ENCODE peak calls at places on chromosomes 6 and 20, in ten cellular contexts. R, M, V, I, E, U, D, H, Z and K are unnamed samples.

GRCh38 chr6:11740875-11741274 is 37.7 kb downstream of the ADTRP start:
- DNase-seq in D (no peak), E (no peak), R (no peak), Z (no peak), H (no peak), I (no peak), U (no peak), M (no peak), V (no peak), K (no peak)

GRCh38 chr20:24160563-24161355 is 172.2 kb upstream of the GGTLC1 start:
- DNase-seq in E (peak; percentile 44), U (no peak), Z (peak; percentile 27), H (peak; percentile 76), R (no peak), D (peak; percentile 16), I (peak; percentile 20), M (peak; percentile 74), V (peak; percentile 28), K (peak; percentile 88)

GRCh38 chr6:128518531-128519131 is 1.8 kb downstream of the PTPRK start:
- DNase-seq in U (no peak), M (no peak), I (no peak), R (no peak), V (no peak), E (no peak), Z (no peak), H (no peak), D (no peak), K (peak; percentile 37)

GRCh38 chr20:2101057-2101934 is at the start of gene STK35:
- DNase-seq in V (peak; percentile 83), U (no peak), D (no peak), M (peak; percentile 86), I (peak; percentile 81), R (no peak), Z (no peak), H (no peak), E (no peak), K (no peak)

GRCh38 chr6:79048611-79049010 is 29.4 kb downstream of the PHIP start:
- DNase-seq in R (no peak), Z (no peak), V (no peak), U (no peak), I (no peak), H (peak; percentile 29), E (no peak), D (no peak), M (peak; percentile 14), K (peak; percentile 36)

GRCh38 chr6:111711989-111712388 is 106.3 kb upstream of the TRAF3IP2 start:
- DNase-seq in Z (no peak), H (no peak), U (no peak), R (no peak), V (no peak), M (no peak), I (no peak), D (no peak), E (no peak), K (no peak)

GRCh38 chr6:119620846-119621570 is 271.4 kb upstream of the MAN1A1 start:
- DNase-seq in H (peak; percentile 97), E (no peak), M (peak; percentile 22), R (no peak), Z (no peak), V (no peak), U (no peak), D (peak; percentile 55), I (no peak), K (peak; percentile 85)

GRCh38 chr20:17849901-17850673 is 118.5 kb downstream of the SNX5 start:
- DNase-seq in V (peak; percentile 81), H (peak; percentile 100), D (peak; percentile 99), E (peak; percentile 88), R (peak; percentile 97), M (peak; percentile 68), Z (no peak), U (no peak), I (no peak), K (peak; percentile 78)

GRCh38 chr20:34579191-34579661 is 20.7 kb downstream of the MAP1LC3A start:
- DNase-seq in M (peak; percentile 83), V (peak; percentile 47), I (no peak), Z (no peak), D (no peak), R (peak; percentile 80), U (no peak), H (peak; percentile 78), E (peak; percentile 64), K (peak; percentile 91)

GRCh38 chr6:147903321-147903720 is 394.8 kb downstream of the SAMD5 start:
- DNase-seq in E (no peak), R (no peak), H (no peak), V (no peak), D (no peak), Z (no peak), M (no peak), U (no peak), I (no peak), K (no peak)

GRCh38 chr20:26276811-26277210 is 580.2 kb upstream of the ZNF337 start:
- DNase-seq in D (peak; percentile 1), E (no peak), H (peak; percentile 30), Z (no peak), R (no peak), I (no peak), U (no peak), M (peak; percentile 2), V (no peak), K (peak; percentile 33)

GRCh38 chr6:31007694-31008093 is 2.6 kb upstream of the MUC22 start:
- DNase-seq in Z (no peak), U (no peak), R (no peak), E (no peak), H (peak; percentile 98), I (no peak), M (peak; percentile 77), D (peak; percentile 60), V (no peak), K (peak; percentile 85)

GRCh38 chr6:9527679-9528286 is 887.1 kb downstream of the TFAP2A start:
- DNase-seq in I (no peak), H (no peak), U (no peak), V (no peak), E (no peak), R (no peak), Z (no peak), M (peak; percentile 8), D (no peak), K (peak; percentile 15)

GRCh38 chr20:39112196-39112743 is 150.1 kb downstream of the DHX35 start:
- DNase-seq in Z (peak; percentile 66), R (no peak), I (peak; percentile 35), D (no peak), U (no peak), E (peak; percentile 49), M (peak; percentile 82), H (peak; percentile 36), V (peak; percentile 30), K (peak; percentile 58)

GRCh38 chr6:3356056-3356823 is 97.5 kb downstream of the PSMG4 start:
- DNase-seq in R (peak; percentile 88), M (peak; percentile 62), Z (peak; percentile 78), U (peak; percentile 92), V (peak; percentile 73), E (peak; percentile 70), H (peak; percentile 66), D (no peak), I (peak; percentile 70), K (no peak)

GRCh38 chr6:119224095-119224701 is 125.4 kb downstream of the MAN1A1 start:
- DNase-seq in U (no peak), Z (no peak), M (no peak), V (no peak), I (no peak), R (no peak), D (no peak), E (no peak), H (no peak), K (no peak)

GRCh38 chr6:131183427-131184095 is 48.3 kb downstream of the AKAP7 start:
- DNase-seq in V (no peak), H (no peak), E (no peak), M (no peak), I (no peak), Z (no peak), U (no peak), R (no peak), D (no peak), K (no peak)

GRCh38 chr6:37700266-37700973 is 2.7 kb upstream of the MDGA1 start:
- DNase-seq in V (no peak), Z (no peak), U (no peak), H (no peak), M (no peak), E (no peak), D (no peak), I (no peak), R (no peak), K (no peak)

GRCh38 chr20:60648556-60648955 is 603.5 kb upstream of the CDH4 start:
- DNase-seq in D (no peak), M (no peak), V (no peak), H (no peak), Z (no peak), U (no peak), E (no peak), I (no peak), R (no peak), K (no peak)
- H3K27me3 ChIP-seq in D (no peaks in the 10 kb centered on the region), M (no peaks in the 10 kb centered on the region), V (no peaks in the 10 kb centered on the region), H (no peaks in the 10 kb centered on the region), Z (no peaks in the 10 kb centered on the region), U (no peaks in the 10 kb centered on the region), E (no peaks in the 10 kb centered on the region), I (no peaks in the 10 kb centered on the region), R (no peaks in the 10 kb centered on the region), K (peaks cover 2% of the 10 kb centered on the region)

DNA sequence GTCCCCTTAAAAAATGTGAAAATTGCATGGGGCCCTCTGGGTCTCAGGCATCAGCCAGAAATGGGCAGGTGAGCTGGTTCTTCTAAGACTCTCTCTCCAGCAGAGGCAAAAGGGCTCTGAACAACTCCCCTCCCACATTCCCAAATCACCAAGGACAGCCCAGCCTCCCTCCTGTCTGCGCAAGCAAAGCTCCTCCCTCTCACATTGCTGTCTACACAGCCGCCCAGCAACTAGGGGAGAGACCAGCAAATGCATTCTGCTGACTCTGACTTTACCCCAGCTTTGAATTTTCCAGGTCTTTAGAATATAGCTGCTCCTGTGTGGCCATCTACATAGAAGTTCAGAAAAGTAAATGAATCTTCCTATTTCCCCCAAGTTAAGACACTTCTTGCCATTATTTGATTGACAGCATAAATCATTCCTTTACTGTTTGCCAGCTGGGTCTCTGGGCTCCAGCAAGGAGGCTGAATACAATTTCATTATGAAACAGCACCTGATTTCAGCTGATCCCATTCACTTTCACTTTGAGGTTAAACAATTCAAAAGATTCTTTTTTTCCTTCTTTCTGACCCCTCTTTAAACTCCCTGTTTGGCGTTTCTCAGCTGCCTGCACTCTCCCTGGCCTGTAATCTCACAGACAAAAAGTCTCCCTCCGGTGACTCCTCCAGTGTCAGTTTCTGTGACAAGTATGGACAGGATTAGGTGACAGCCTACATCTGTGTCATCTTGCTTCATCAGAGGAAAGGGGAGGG is 205.7 kb upstream of the RIN2 start:
- DNase-seq in H (peak; percentile 3), I (no peak), E (no peak), M (peak; percentile 75), D (no peak), U (no peak), V (no peak), R (peak; percentile 74), Z (peak; percentile 50), K (no peak)
- H3K27me3 ChIP-seq in H (no peaks in the 10 kb centered on the region), I (no peaks in the 10 kb centered on the region), E (no peaks in the 10 kb centered on the region), M (no peaks in the 10 kb centered on the region), D (no peaks in the 10 kb centered on the region), U (no peaks in the 10 kb centered on the region), V (no peaks in the 10 kb centered on the region), R (no peaks in the 10 kb centered on the region), Z (no peaks in the 10 kb centered on the region), K (peaks cover 3% of the 10 kb centered on the region)

GRCh38 chr20:40678286-40678835 is 10.7 kb downstream of the MAFB start:
- DNase-seq in E (no peak), V (no peak), H (no peak), U (no peak), Z (no peak), I (peak; percentile 15), D (no peak), R (no peak), M (no peak), K (no peak)
- H3K27me3 ChIP-seq in E (no peaks in the 10 kb centered on the region), V (no peaks in the 10 kb centered on the region), H (no peaks in the 10 kb centered on the region), U (peaks cover 4% of the 10 kb centered on the region), Z (peaks cover 33% of the 10 kb centered on the region), I (peaks cover 8% of the 10 kb centered on the region), D (peaks cover 6% of the 10 kb centered on the region), R (no peaks in the 10 kb centered on the region), M (peaks cover 49% of the 10 kb centered on the region), K (peaks cover 27% of the 10 kb centered on the region)

GRCh38 chr6:144283781-144284473 is 1.2 kb upstream of the UTRN start:
- DNase-seq in D (no peak), V (no peak), M (no peak), R (no peak), E (no peak), I (no peak), U (no peak), Z (no peak), H (peak; percentile 37), K (peak; percentile 48)
- H3K27me3 ChIP-seq in D (no peaks in the 10 kb centered on the region), V (no peaks in the 10 kb centered on the region), M (no peaks in the 10 kb centered on the region), R (no peaks in the 10 kb centered on the region), E (no peaks in the 10 kb centered on the region), I (no peaks in the 10 kb centered on the region), U (no peaks in the 10 kb centered on the region), Z (no peaks in the 10 kb centered on the region), H (no peaks in the 10 kb centered on the region), K (no peaks in the 10 kb centered on the region)